ENCODE peak calls at places on chromosome 1, in seven cellular contexts. T is endothelial cell of umbilical vein, A is H9, M is mesendoderm, U is H1, F is IMR-90, Y is HepG2. W is an unnamed sample.
A peak's percentile ranks its signal among the peaks of the same experiment; 100 is the strongest.

GRCh38 chr1:209689484-209689883 is 14.3 kb downstream of the G0S2 start:
- DNase-seq in U (no peak), Y (no peak), T (no peak), M (no peak), F (no peak), A (no peak), W (no peak)

GRCh38 chr1:115807723-115808122 is 33.2 kb downstream of the NHLH2 start:
- DNase-seq in M (peak; percentile 90), U (peak; percentile 70), T (peak; percentile 62), Y (peak; percentile 64), F (peak; percentile 66), A (peak; percentile 61), W (peak; percentile 78)

GRCh38 chr1:48841466-48841865 is 64.8 kb upstream of the BEND5 start:
- DNase-seq in F (no peak), Y (no peak), A (no peak), M (no peak), U (no peak), T (no peak), W (no peak)

GRCh38 chr1:193066606-193067005 is 7.2 kb downstream of the RO60 start:
- DNase-seq in Y (no peak), A (no peak), M (no peak), U (no peak), F (no peak), T (no peak), W (no peak)

GRCh38 chr1:156813750-156814570 is 2.7 kb downstream of the SH2D2A start:
- DNase-seq in A (peak; percentile 87), F (peak; percentile 33), T (peak; percentile 51), U (peak; percentile 91), M (peak; percentile 89), Y (peak; percentile 35), W (peak; percentile 19)

GRCh38 chr1:102891868-102892625 is 216.3 kb downstream of the COL11A1 start:
- DNase-seq in Y (no peak), U (no peak), A (no peak), F (peak; percentile 87), M (no peak), T (peak; percentile 75), W (no peak)

GRCh38 chr1:163035791-163036249 is 33.3 kb upstream of the RGS4 start:
- DNase-seq in A (no peak), M (peak; percentile 29), Y (no peak), U (no peak), F (peak; percentile 96), T (peak; percentile 72), W (peak; percentile 60)

GRCh38 chr1:45456531-45456930 is 34.4 kb downstream of the TESK2 start:
- DNase-seq in F (peak; percentile 12), T (no peak), U (no peak), Y (peak; percentile 35), A (no peak), M (no peak), W (no peak)

GRCh38 chr1:225735252-225736149 is 42.1 kb upstream of the SRP9 start:
- DNase-seq in T (peak; percentile 68), F (peak; percentile 98), A (no peak), U (no peak), Y (peak; percentile 72), M (peak; percentile 37), W (no peak)

GRCh38 chr1:13662498-13662897 is 37.5 kb upstream of the PRDM2 start:
- DNase-seq in F (no peak), Y (no peak), U (no peak), A (no peak), T (no peak), M (peak; percentile 58), W (no peak)

GRCh38 chr1:113388621-113389355 is 1.5 kb upstream of the MAGI3 start:
- DNase-seq in T (peak; percentile 29), Y (peak; percentile 91), A (no peak), U (no peak), M (peak; percentile 46), F (no peak), W (no peak)

GRCh38 chr1:76500111-76500510 is 367.2 kb upstream of the ST6GALNAC5 start:
- DNase-seq in F (peak; percentile 4), T (no peak), A (no peak), M (no peak), U (no peak), Y (no peak), W (no peak)

GRCh38 chr1:228071839-228072657 is 10.5 kb upstream of the ARF1 start:
- DNase-seq in M (no peak), F (no peak), Y (no peak), T (no peak), U (no peak), A (no peak), W (no peak)

GRCh38 chr1:113940365-113941244 is 11.5 kb downstream of the HIPK1 start:
- DNase-seq in F (no peak), T (no peak), U (no peak), A (no peak), M (no peak), Y (no peak), W (no peak)

GRCh38 chr1:232833966-232834535 is 28.8 kb downstream of the MAP10 start:
- DNase-seq in U (no peak), M (no peak), T (no peak), Y (no peak), F (no peak), A (no peak), W (no peak)

GRCh38 chr1:88800382-88801051 is 90.8 kb downstream of the GTF2B start:
- DNase-seq in F (peak; percentile 13), M (peak; percentile 29), U (peak; percentile 58), T (peak; percentile 24), Y (peak; percentile 33), A (no peak), W (no peak)

GRCh38 chr1:119906927-119907652 is 10.8 kb upstream of the ADAM30 start:
- DNase-seq in T (no peak), M (no peak), F (no peak), A (no peak), U (no peak), Y (no peak), W (no peak)

GRCh38 chr1:38640371-38640770 is 219.2 kb downstream of the RRAGC start:
- DNase-seq in M (no peak), A (no peak), F (no peak), T (no peak), Y (no peak), U (no peak), W (no peak)

GRCh38 chr1:236864211-236864610 is 69.1 kb downstream of the MTR start:
- DNase-seq in M (no peak), Y (no peak), U (no peak), A (no peak), F (no peak), T (no peak), W (no peak)

GRCh38 chr1:42682739-42683529 is 716 bp downstream of the YBX1 start:
- DNase-seq in Y (peak; percentile 31), A (peak; percentile 39), F (peak; percentile 69), M (peak; percentile 56), T (peak; percentile 50), U (peak; percentile 55), W (peak; percentile 29)

DNA sequence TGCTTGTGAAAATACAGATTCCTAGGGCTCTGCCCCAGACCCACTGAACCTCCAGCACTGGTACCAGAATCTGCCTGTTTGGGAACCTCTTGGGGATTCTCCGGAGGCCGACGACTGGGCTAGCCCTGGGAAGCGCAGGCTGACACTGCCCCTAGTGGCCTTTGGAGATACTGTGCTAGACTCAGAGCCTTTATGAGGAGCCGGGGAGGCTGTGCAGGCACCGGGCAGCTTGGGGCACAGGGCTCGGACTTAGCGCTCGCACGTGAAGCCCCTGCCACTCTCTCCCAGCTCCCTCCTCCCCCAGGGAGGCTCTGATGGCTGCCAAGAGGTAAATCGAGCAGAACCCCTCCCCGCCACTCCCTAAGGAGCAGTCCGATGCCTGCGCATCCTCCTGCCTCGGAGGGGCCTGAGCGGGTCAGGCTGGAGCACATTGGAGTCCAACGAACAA is 144.6 kb upstream of the TNR start:
- DNase-seq in Y (peak; percentile 45), F (peak; percentile 36), M (peak; percentile 93), U (peak; percentile 89), A (peak; percentile 89), T (peak; percentile 44), W (peak; percentile 21)
- H3K9ac ChIP-seq in Y (no peak overlapping the region), F (no peak overlapping the region), M (no peak overlapping the region), U (no peak overlapping the region), A (no peak overlapping the region), T (no peak overlapping the region), W (no peak overlapping the region)

GRCh38 chr1:10755977-10756521 is 40.4 kb downstream of the CASZ1 start:
- DNase-seq in M (no peak), U (no peak), A (peak; percentile 48), Y (no peak), F (no peak), T (peak; percentile 11), W (no peak)
- H3K9ac ChIP-seq in M (no peak overlapping the region), U (no peak overlapping the region), A (no peak overlapping the region), Y (no peak overlapping the region), F (no peak overlapping the region), T (no peak overlapping the region), W (no peak overlapping the region)

DNA sequence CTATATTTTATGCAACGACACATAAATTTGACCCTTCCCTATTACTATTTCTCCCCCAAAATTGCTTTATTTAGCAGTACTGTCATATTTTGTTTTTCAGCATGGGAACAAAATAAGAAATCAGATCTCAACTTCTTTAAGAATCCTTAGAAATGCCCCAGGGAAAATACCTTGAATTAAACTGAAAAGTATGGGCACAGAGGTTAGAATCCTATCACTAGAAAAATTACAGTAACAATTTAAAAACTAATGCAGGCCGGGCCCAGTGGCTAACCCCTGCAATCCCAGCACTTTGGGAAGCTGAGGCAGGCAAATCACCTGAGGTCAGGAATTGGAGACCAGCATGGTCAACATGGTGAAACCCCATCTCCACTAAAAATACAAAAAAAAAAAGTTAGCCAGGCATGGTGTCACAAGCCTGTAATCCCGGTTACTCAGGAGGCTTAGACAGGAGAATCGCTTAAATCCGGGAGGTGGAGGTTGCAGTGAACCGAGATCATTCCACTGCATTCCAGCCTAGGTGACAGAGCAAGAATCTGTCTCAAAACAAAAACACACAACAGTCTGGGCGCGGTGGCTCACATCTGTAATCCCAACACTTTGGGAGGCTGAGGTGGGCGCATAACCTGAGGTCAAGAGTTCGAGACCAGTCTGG is 51.4 kb downstream of the GNB1 start:
- DNase-seq in Y (no peak), A (no peak), F (no peak), U (no peak), M (peak; percentile 32), T (no peak), W (no peak)
- H3K9ac ChIP-seq in Y (no peak overlapping the region), A (no peak overlapping the region), F (no peak overlapping the region), U (no peak overlapping the region), M (no peak overlapping the region), T (no peak overlapping the region), W (no peak overlapping the region)

DNA sequence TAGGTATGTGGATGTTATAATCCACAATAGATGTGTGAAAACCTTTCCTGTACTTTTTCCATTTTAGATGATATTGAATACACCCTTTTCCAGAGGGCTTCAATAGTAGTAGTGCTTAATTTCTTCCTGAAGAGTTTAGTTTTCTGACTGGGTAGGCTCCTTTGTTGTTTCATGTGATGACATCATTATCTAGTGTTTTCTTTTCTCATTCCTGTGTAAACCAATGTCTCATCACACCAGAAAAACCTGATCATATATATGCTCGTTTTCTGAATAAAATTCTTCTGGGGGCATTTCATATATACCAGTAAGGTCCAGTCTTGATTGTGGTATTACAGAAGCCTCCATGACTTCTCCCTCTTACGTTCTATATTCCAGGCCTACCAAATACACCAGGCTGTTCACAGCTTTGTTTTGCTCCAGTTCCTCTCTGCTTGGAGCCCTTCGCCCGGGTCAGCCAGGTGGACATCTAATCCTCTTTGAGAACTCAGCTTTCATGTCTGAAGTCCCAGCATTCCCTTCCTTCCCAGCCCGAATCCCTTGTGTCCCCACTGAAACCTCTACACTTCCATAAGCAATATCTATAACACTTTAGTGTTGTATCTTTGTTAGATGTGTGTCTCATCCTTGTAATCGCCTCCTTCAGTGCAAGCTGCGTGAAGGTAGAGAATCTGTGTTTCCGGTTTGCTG is 1.8 kb downstream of the RNF11 start:
- DNase-seq in T (peak; percentile 58), U (no peak), A (no peak), M (peak; percentile 19), F (peak; percentile 69), Y (no peak), W (no peak)
- H3K9ac ChIP-seq in T (peak overlapping the region; percentile 99), U (peak overlapping the region; percentile 53), A (peak overlapping the region; percentile 1), M (peak overlapping the region; percentile 61), F (peak overlapping the region; percentile 76), Y (peak overlapping the region; percentile 98), W (peak overlapping the region; percentile 49)

GRCh38 chr1:26307363-26307781 is 936 bp upstream of the UBXN11 start:
- DNase-seq in F (no peak), A (no peak), U (no peak), T (no peak), Y (no peak), M (no peak), W (no peak)
- H3K9ac ChIP-seq in F (no peak overlapping the region), A (peak overlapping the region; percentile 68), U (peak overlapping the region; percentile 61), T (no peak overlapping the region), Y (peak overlapping the region; percentile 81), M (peak overlapping the region; percentile 87), W (peak overlapping the region; percentile 89)

W was measured in HCT116.